ENCODE peak calls at places on chromosomes 6 and 20, in nine cellular contexts. One of them, this sample, is unnamed.
A peak's percentile ranks its signal among the peaks of the same experiment; 100 is the strongest.

GRCh38 chr20:62945771-62946339 is 6.7 kb upstream of the SLC17A9 start:
- DNase-seq in NCI-H187: no peak
- DNase-seq in GM12891: no peak
- DNase-seq in effector CD4-positive, alpha-beta T cell: no peak
- DNase-seq in activated CD8-positive, alpha-beta T cell treated with anti-CD3 and anti-CD28 coated beads for 36 hours: no peak
- DNase-seq in kidney tubule cell: no peak
- DNase-seq in fibroblast of the conjunctiva: no peak
- DNase-seq in body of pancreas: no peak
- DNase-seq in type B pancreatic cell: no peak
- DNase-seq in this sample: no peak

GRCh38 chr6:6033858-6034257 is 27.1 kb upstream of the NRN1 start:
- DNase-seq in kidney tubule cell: no peak
- DNase-seq in NCI-H187: no peak
- DNase-seq in type B pancreatic cell: no peak
- DNase-seq in fibroblast of the conjunctiva: no peak
- DNase-seq in activated CD8-positive, alpha-beta T cell treated with anti-CD3 and anti-CD28 coated beads for 36 hours: no peak
- DNase-seq in body of pancreas: no peak
- DNase-seq in GM12891: no peak
- DNase-seq in effector CD4-positive, alpha-beta T cell: no peak
- DNase-seq in this sample: no peak

GRCh38 chr6:106973018-106973840 is 1.3 kb downstream of the CD24 start:
- DNase-seq in kidney tubule cell: peak; percentile 52
- DNase-seq in NCI-H187: peak; percentile 40
- DNase-seq in effector CD4-positive, alpha-beta T cell: no peak
- DNase-seq in body of pancreas: peak; percentile 43
- DNase-seq in activated CD8-positive, alpha-beta T cell treated with anti-CD3 and anti-CD28 coated beads for 36 hours: peak; percentile 4
- DNase-seq in GM12891: peak; percentile 49
- DNase-seq in fibroblast of the conjunctiva: no peak
- DNase-seq in type B pancreatic cell: peak; percentile 76
- DNase-seq in this sample: no peak

GRCh38 chr20:62695448-62696414 is 12.9 kb upstream of the NTSR1 start:
- DNase-seq in type B pancreatic cell: no peak
- DNase-seq in body of pancreas: no peak
- DNase-seq in GM12891: no peak
- DNase-seq in activated CD8-positive, alpha-beta T cell treated with anti-CD3 and anti-CD28 coated beads for 36 hours: no peak
- DNase-seq in fibroblast of the conjunctiva: no peak
- DNase-seq in effector CD4-positive, alpha-beta T cell: no peak
- DNase-seq in kidney tubule cell: no peak
- DNase-seq in NCI-H187: peak; percentile 57
- DNase-seq in this sample: no peak

GRCh38 chr6:94245395-94245794 is 826.0 kb upstream of the EPHA7 start:
- DNase-seq in body of pancreas: no peak
- DNase-seq in effector CD4-positive, alpha-beta T cell: no peak
- DNase-seq in GM12891: no peak
- DNase-seq in activated CD8-positive, alpha-beta T cell treated with anti-CD3 and anti-CD28 coated beads for 36 hours: no peak
- DNase-seq in kidney tubule cell: no peak
- DNase-seq in type B pancreatic cell: no peak
- DNase-seq in NCI-H187: no peak
- DNase-seq in fibroblast of the conjunctiva: no peak
- DNase-seq in this sample: no peak

GRCh38 chr20:5353624-5354496 is 37.1 kb upstream of the PROKR2 start:
- DNase-seq in body of pancreas: no peak
- DNase-seq in effector CD4-positive, alpha-beta T cell: no peak
- DNase-seq in fibroblast of the conjunctiva: no peak
- DNase-seq in NCI-H187: no peak
- DNase-seq in type B pancreatic cell: no peak
- DNase-seq in activated CD8-positive, alpha-beta T cell treated with anti-CD3 and anti-CD28 coated beads for 36 hours: no peak
- DNase-seq in kidney tubule cell: peak; percentile 53
- DNase-seq in GM12891: no peak
- DNase-seq in this sample: no peak

GRCh38 chr6:142568857-142569597 is 267.2 kb downstream of the ADGRG6 start:
- DNase-seq in NCI-H187: no peak
- DNase-seq in effector CD4-positive, alpha-beta T cell: no peak
- DNase-seq in activated CD8-positive, alpha-beta T cell treated with anti-CD3 and anti-CD28 coated beads for 36 hours: no peak
- DNase-seq in body of pancreas: no peak
- DNase-seq in kidney tubule cell: peak; percentile 80
- DNase-seq in GM12891: no peak
- DNase-seq in fibroblast of the conjunctiva: no peak
- DNase-seq in type B pancreatic cell: no peak
- DNase-seq in this sample: no peak

GRCh38 chr20:9202440-9203080 is 133.7 kb downstream of the PLCB4 start:
- DNase-seq in GM12891: no peak
- DNase-seq in effector CD4-positive, alpha-beta T cell: no peak
- DNase-seq in fibroblast of the conjunctiva: no peak
- DNase-seq in body of pancreas: no peak
- DNase-seq in type B pancreatic cell: no peak
- DNase-seq in kidney tubule cell: peak; percentile 64
- DNase-seq in NCI-H187: no peak
- DNase-seq in activated CD8-positive, alpha-beta T cell treated with anti-CD3 and anti-CD28 coated beads for 36 hours: no peak
- DNase-seq in this sample: no peak

This sample was measured in GM12864.